ENCODE peak calls at places on chromosomes 12 and 14, in five cellular contexts. C is psoas muscle, X is K562, D is fibroblast of lung, H is astrocyte. E is an unnamed sample.

GRCh38 chr14:88426271-88426670 is 40.8 kb downstream of the SPATA7 start:
- DNase-seq in C (peak; percentile 49), X (no peak), D (peak; percentile 81), H (peak; percentile 74), E (no peak)

GRCh38 chr14:38150075-38150474 is 57.6 kb upstream of the SSTR1 start:
- DNase-seq in C (no peak), X (no peak), D (no peak), H (no peak), E (no peak)

GRCh38 chr12:18690653-18691052 is 47.2 kb downstream of the PLCZ1 start:
- DNase-seq in C (no peak), X (no peak), D (peak; percentile 92), H (peak; percentile 89), E (no peak)

GRCh38 chr12:15978431-15978950 is 67.4 kb downstream of the DERA start:
- DNase-seq in C (no peak), X (no peak), D (peak; percentile 90), H (peak; percentile 88), E (no peak)

GRCh38 chr12:121467638-121468403 is 67.9 kb downstream of the RNF34 start:
- DNase-seq in C (no peak), X (peak; percentile 46), D (peak; percentile 23), H (no peak), E (peak; percentile 63)

GRCh38 chr12:96587691-96588090 is 98.3 kb downstream of the CFAP54 start:
- DNase-seq in C (no peak), X (no peak), D (peak; percentile 79), H (peak; percentile 74), E (no peak)

GRCh38 chr12:49296034-49296835 is 1.3 kb downstream of the PRPH start:
- DNase-seq in C (peak; percentile 61), X (peak; percentile 79), D (no peak), H (no peak), E (no peak)

GRCh38 chr12:100199347-100200136 is 1.1 kb upstream of the ACTR6 start:
- DNase-seq in C (peak; percentile 87), X (peak; percentile 82), D (peak; percentile 25), H (peak; percentile 10), E (peak; percentile 63)

GRCh38 chr12:124512667-124513296 is 54.6 kb downstream of the NCOR2 start:
- DNase-seq in C (peak; percentile 91), X (peak; percentile 95), D (peak; percentile 97), H (peak; percentile 96), E (peak; percentile 96)

GRCh38 chr14:74401504-74402241 is 24.3 kb downstream of the SYNDIG1L start:
- DNase-seq in C (peak; percentile 58), X (peak; percentile 11), D (no peak), H (no peak), E (no peak)

GRCh38 chr12:81617915-81618314 is 141.2 kb downstream of the PPFIA2 start:
- DNase-seq in C (no peak), X (no peak), D (no peak), H (no peak), E (no peak)

GRCh38 chr12:81639196-81639595 is 120.0 kb downstream of the PPFIA2 start:
- DNase-seq in C (no peak), X (no peak), D (peak; percentile 68), H (peak; percentile 63), E (no peak)

GRCh38 chr14:20606190-20606901 is 15.2 kb upstream of the RNASE12 start:
- DNase-seq in C (no peak), X (peak; percentile 66), D (no peak), H (no peak), E (no peak)

GRCh38 chr12:45244561-45245348 is 28.9 kb downstream of the ANO6 start:
- DNase-seq in C (no peak), X (no peak), D (no peak), H (no peak), E (no peak)

GRCh38 chr12:95637471-95638155 is 86.3 kb upstream of the USP44 start:
- DNase-seq in C (no peak), X (no peak), D (peak; percentile 83), H (peak; percentile 82), E (no peak)

GRCh38 chr12:48988030-48988649 is 10.0 kb downstream of the WNT1 start:
- DNase-seq in C (peak; percentile 84), X (peak; percentile 77), D (no peak), H (no peak), E (no peak)

DNA sequence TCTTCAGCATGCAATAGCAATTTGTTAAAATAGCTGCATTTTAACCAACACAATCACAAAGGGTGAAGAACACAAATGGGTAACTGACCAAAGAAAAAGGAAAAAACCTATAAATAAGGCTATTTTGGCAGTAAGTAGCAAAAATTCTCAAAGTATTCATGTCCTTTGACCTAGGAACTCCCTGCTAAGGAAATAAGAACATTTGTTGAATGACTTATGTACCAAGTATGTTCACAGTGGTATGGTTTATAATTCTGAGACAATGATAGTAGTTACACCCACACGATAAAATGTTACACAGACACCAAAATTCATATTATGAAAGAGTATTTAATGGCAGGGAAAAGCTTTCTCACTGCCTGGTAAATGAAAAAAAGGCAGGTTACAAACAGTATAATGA is 16.9 kb downstream of the CCDC88C start:
- DNase-seq in C (no peak), X (no peak), D (peak; percentile 36), H (peak; percentile 34), E (no peak)
- H3K4me3 ChIP-seq in C (no peak overlapping the region), X (no peak overlapping the region), D (no peak overlapping the region), H (no peak overlapping the region), E (no peak overlapping the region)

GRCh38 chr12:6380141-6381121 is 3.5 kb upstream of the LTBR start:
- DNase-seq in C (no peak), X (no peak), D (peak; percentile 57), H (peak; percentile 54), E (no peak)
- H3K4me1 ChIP-seq in C (peaks cover 44% of the 10 kb centered on the region), X (peaks cover 16% of the 10 kb centered on the region), D (peaks cover 26% of the 10 kb centered on the region), H (peaks cover 35% of the 10 kb centered on the region), E (no peaks in the 10 kb centered on the region)

GRCh38 chr14:70585221-70585620 is 15.2 kb downstream of the MED6 start:
- DNase-seq in C (no peak), X (no peak), D (no peak), H (no peak), E (no peak)
- TF ChIP-seq CTCF in C (no peak), X (peak; percentile 11), D (peak; percentile 14), H (no peak), E (no peak)

GRCh38 chr12:53626702-53627169 is 554 bp upstream of the ATF7 start:
- DNase-seq in C (no peak), X (peak; percentile 23), D (no peak), H (no peak), E (no peak)
- H3K4me3 ChIP-seq in C (peak overlapping the region; percentile 77), X (peak overlapping the region; percentile 60), D (peak overlapping the region; percentile 72), H (peak overlapping the region; percentile 81), E (peak overlapping the region; percentile 58)

GRCh38 chr14:52078721-52079120 is 9.9 kb upstream of the NID2 start:
- DNase-seq in C (no peak), X (no peak), D (no peak), H (no peak), E (no peak)

GRCh38 chr14:52077261-52077984 is 8.6 kb upstream of the NID2 start:
- DNase-seq in C (no peak), X (no peak), D (peak; percentile 30), H (peak; percentile 22), E (no peak)

GRCh38 chr14:52078093-52078492 is 9.2 kb upstream of the NID2 start:
- DNase-seq in C (no peak), X (no peak), D (peak; percentile 72), H (peak; percentile 64), E (no peak)

GRCh38 chr14:52075371-52075770 is 6.5 kb upstream of the NID2 start:
- DNase-seq in C (no peak), X (no peak), D (no peak), H (no peak), E (no peak)

DNA sequence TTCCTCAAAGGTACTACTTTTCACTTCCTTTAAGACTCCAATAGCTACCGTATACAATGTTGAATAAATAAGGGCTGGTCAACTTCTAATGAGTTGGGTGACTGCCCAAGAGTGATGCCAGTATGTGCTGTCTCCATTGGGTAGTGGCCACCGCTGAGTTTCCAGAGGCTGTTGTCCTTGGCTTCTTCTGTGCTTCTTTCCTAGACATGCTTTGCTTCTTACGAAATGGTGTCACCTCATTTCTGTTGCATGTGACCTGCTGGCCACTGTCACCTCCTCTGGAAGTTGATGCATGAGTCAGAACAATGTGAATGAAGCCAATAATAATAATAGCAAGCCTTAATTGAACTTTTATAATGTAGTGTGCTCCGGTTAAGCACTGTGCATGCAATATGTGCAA is 7.5 kb upstream of the NID2 start:
- DNase-seq in C (no peak), X (no peak), D (peak; percentile 77), H (peak; percentile 74), E (peak; percentile 84)
- H3K4me1 ChIP-seq in C (no peaks in the 10 kb centered on the region), X (no peaks in the 10 kb centered on the region), D (peaks cover 56% of the 10 kb centered on the region), H (peaks cover 74% of the 10 kb centered on the region), E (peaks cover 34% of the 10 kb centered on the region)

GRCh38 chr12:26769611-26770010 is 63.4 kb downstream of the ITPR2 start:
- DNase-seq in C (no peak), X (no peak), D (no peak), H (no peak), E (no peak)

GRCh38 chr12:26768611-26769603 is 64.1 kb downstream of the ITPR2 start:
- DNase-seq in C (no peak), X (no peak), D (no peak), H (no peak), E (no peak)

GRCh38 chr12:26770239-26771070 is 62.5 kb downstream of the ITPR2 start:
- DNase-seq in C (no peak), X (no peak), D (no peak), H (no peak), E (no peak)

GRCh38 chr12:26767865-26768264 is 65.1 kb downstream of the ITPR2 start:
- DNase-seq in C (no peak), X (no peak), D (no peak), H (no peak), E (no peak)

DNA sequence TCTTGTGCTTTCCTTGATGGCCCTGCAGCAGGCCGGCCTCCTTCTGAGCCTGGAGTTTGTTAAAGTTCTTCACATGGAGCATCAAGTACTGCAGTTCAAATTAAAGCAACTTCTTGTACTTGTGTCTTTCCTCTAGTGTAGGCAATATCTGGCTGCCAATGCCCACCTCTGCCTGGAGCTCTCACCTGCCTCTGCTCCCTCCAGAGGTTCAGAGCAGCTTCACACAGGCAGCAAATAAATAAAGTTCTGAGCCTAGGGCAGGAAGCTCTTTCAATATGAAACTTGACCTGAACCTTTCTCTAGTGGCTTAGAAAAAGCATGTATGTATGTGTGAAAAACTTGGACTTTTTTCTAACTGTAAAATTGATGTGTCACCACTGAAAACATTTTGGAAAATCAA is 65.9 kb downstream of the ITPR2 start:
- DNase-seq in C (no peak), X (no peak), D (no peak), H (no peak), E (no peak)
- TF ChIP-seq CTCF in C (no peak), X (no peak), D (no peak), H (no peak), E (no peak)

GRCh38 chr12:32365473-32366064 is 33.8 kb upstream of the FGD4 start:
- DNase-seq in C (no peak), X (peak; percentile 75), D (peak; percentile 80), H (peak; percentile 74), E (no peak)
- H3K4me3 ChIP-seq in C (no peak overlapping the region), X (no peak overlapping the region), D (no peak overlapping the region), H (no peak overlapping the region), E (no peak overlapping the region)